ENCODE peak calls at places on chromosome X, in five cellular contexts. One of them, this sample, is unnamed.

GRCh38 chrX:74422576-74423288 is 1.4 kb downstream of the SLC16A2 start:
- DNase-seq in HepG2: peak
- DNase-seq in foreskin fibroblast: peak
- DNase-seq in GM12865: peak
- DNase-seq in cardiac fibroblast: peak
- DNase-seq in this sample: peak

GRCh38 chrX:103248553-103248952 is 6.4 kb downstream of the TCEAL8 start:
- DNase-seq in HepG2: no peak
- DNase-seq in foreskin fibroblast: no peak
- DNase-seq in cardiac fibroblast: peak
- DNase-seq in GM12865: peak
- DNase-seq in this sample: peak

GRCh38 chrX:10795721-10796120 is 175.3 kb upstream of the MID1 start:
- DNase-seq in HepG2: no peak
- DNase-seq in GM12865: no peak
- DNase-seq in foreskin fibroblast: no peak
- DNase-seq in cardiac fibroblast: peak
- DNase-seq in this sample: no peak

GRCh38 chrX:154693394-154693793 is 40.0 kb upstream of the CTAG2 start:
- DNase-seq in GM12865: no peak
- DNase-seq in foreskin fibroblast: no peak
- DNase-seq in HepG2: no peak
- DNase-seq in cardiac fibroblast: no peak
- DNase-seq in this sample: no peak

GRCh38 chrX:150449313-150449712 is 86.2 kb downstream of the MAMLD1 start:
- DNase-seq in HepG2: no peak
- DNase-seq in GM12865: peak
- DNase-seq in cardiac fibroblast: no peak
- DNase-seq in foreskin fibroblast: no peak
- DNase-seq in this sample: no peak

GRCh38 chrX:26192204-26192603 is at the start of gene MAGEB6:
- DNase-seq in foreskin fibroblast: no peak
- DNase-seq in GM12865: no peak
- DNase-seq in HepG2: no peak
- DNase-seq in cardiac fibroblast: no peak
- DNase-seq in this sample: no peak

GRCh38 chrX:68889244-68889643 is 60.4 kb downstream of the EFNB1 start:
- DNase-seq in cardiac fibroblast: no peak
- DNase-seq in HepG2: no peak
- DNase-seq in GM12865: no peak
- DNase-seq in foreskin fibroblast: no peak
- DNase-seq in this sample: no peak

GRCh38 chrX:24190500-24191156 is 41.1 kb downstream of the ZFX start:
- DNase-seq in foreskin fibroblast: peak
- DNase-seq in HepG2: peak
- DNase-seq in GM12865: no peak
- DNase-seq in cardiac fibroblast: peak
- DNase-seq in this sample: peak

GRCh38 chrX:82627568-82627967 is 880.5 kb upstream of the POU3F4 start:
- DNase-seq in foreskin fibroblast: no peak
- DNase-seq in cardiac fibroblast: no peak
- DNase-seq in HepG2: no peak
- DNase-seq in GM12865: no peak
- DNase-seq in this sample: no peak

GRCh38 chrX:99750721-99751120 is 659.4 kb downstream of the PCDH19 start:
- DNase-seq in HepG2: no peak
- DNase-seq in GM12865: no peak
- DNase-seq in foreskin fibroblast: no peak
- DNase-seq in cardiac fibroblast: no peak
- DNase-seq in this sample: no peak

GRCh38 chrX:122850326-122850725 is 333.8 kb upstream of the GRIA3 start:
- DNase-seq in GM12865: peak
- DNase-seq in cardiac fibroblast: no peak
- DNase-seq in HepG2: no peak
- DNase-seq in foreskin fibroblast: no peak
- DNase-seq in this sample: peak

GRCh38 chrX:153988493-153988892 is 15.9 kb downstream of the TMEM187 start:
- DNase-seq in foreskin fibroblast: no peak
- DNase-seq in cardiac fibroblast: no peak
- DNase-seq in GM12865: no peak
- DNase-seq in HepG2: no peak
- DNase-seq in this sample: no peak

GRCh38 chrX:16528620-16529019 is 121.3 kb upstream of the S100G start:
- DNase-seq in GM12865: no peak
- DNase-seq in cardiac fibroblast: no peak
- DNase-seq in foreskin fibroblast: no peak
- DNase-seq in HepG2: no peak
- DNase-seq in this sample: no peak

GRCh38 chrX:23883737-23884354 is 23.9 kb downstream of the APOO start:
- DNase-seq in foreskin fibroblast: peak
- DNase-seq in HepG2: peak
- DNase-seq in cardiac fibroblast: peak
- DNase-seq in GM12865: no peak
- DNase-seq in this sample: peak

GRCh38 chrX:50067435-50068292 is 133.1 kb downstream of the AKAP4 start:
- DNase-seq in HepG2: peak
- DNase-seq in cardiac fibroblast: peak
- DNase-seq in foreskin fibroblast: peak
- DNase-seq in GM12865: no peak
- DNase-seq in this sample: peak

GRCh38 chrX:26649534-26649933 is 433.6 kb downstream of the MAGEB5 start:
- DNase-seq in GM12865: peak
- DNase-seq in HepG2: peak
- DNase-seq in foreskin fibroblast: no peak
- DNase-seq in cardiac fibroblast: peak
- DNase-seq in this sample: peak

GRCh38 chrX:24100713-24101112 is 46.0 kb downstream of the EIF2S3 start:
- DNase-seq in foreskin fibroblast: peak
- DNase-seq in HepG2: no peak
- DNase-seq in cardiac fibroblast: peak
- DNase-seq in GM12865: no peak
- DNase-seq in this sample: peak

DNA sequence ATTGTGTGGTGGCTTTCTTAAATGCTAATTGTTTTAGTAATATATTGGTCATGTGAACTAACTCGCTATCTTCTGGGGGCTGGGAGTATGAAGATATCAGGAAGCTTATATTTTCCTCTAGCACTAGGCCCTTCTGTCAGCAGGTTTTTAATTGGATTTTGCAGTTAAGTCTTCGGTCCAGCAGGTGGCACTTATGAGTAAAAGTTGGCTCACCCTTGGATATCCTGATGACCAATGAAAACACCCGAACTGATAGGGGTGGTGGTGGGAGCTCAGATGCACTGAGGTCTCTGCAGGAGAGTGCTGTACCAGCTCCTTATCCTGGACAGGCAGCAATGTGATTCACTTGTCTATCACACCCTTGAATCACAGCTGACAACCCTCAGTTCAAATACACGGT is 1365.8 kb upstream of the DIAPH2 start:
- DNase-seq in GM12865: peak
- DNase-seq in HepG2: peak
- DNase-seq in foreskin fibroblast: no peak
- DNase-seq in cardiac fibroblast: no peak
- DNase-seq in this sample: no peak
- TF ChIP-seq CTCF in GM12865: peak
- TF ChIP-seq CTCF in HepG2: peak
- TF ChIP-seq CTCF in foreskin fibroblast: no peak
- TF ChIP-seq CTCF in cardiac fibroblast: peak
- TF ChIP-seq CTCF in this sample: peak

GRCh38 chrX:45479835-45480422 is 279.3 kb upstream of the DIPK2B start:
- DNase-seq in foreskin fibroblast: peak
- DNase-seq in GM12865: no peak
- DNase-seq in HepG2: peak
- DNase-seq in cardiac fibroblast: peak
- DNase-seq in this sample: peak

GRCh38 chrX:45479196-45479834 is 278.6 kb upstream of the DIPK2B start:
- DNase-seq in GM12865: no peak
- DNase-seq in foreskin fibroblast: peak
- DNase-seq in cardiac fibroblast: peak
- DNase-seq in HepG2: no peak
- DNase-seq in this sample: peak
- H3K4me3 ChIP-seq in GM12865: no peak
- H3K4me3 ChIP-seq in foreskin fibroblast: no peak
- H3K4me3 ChIP-seq in cardiac fibroblast: no peak
- H3K4me3 ChIP-seq in HepG2: no peak
- H3K4me3 ChIP-seq in this sample: no peak

GRCh38 chrX:132231587-132231986 is 12.3 kb upstream of the RAP2C start:
- DNase-seq in HepG2: no peak
- DNase-seq in cardiac fibroblast: no peak
- DNase-seq in GM12865: no peak
- DNase-seq in foreskin fibroblast: no peak
- DNase-seq in this sample: no peak

GRCh38 chrX:132227383-132228112 is 8.3 kb upstream of the RAP2C start:
- DNase-seq in HepG2: no peak
- DNase-seq in foreskin fibroblast: peak
- DNase-seq in GM12865: no peak
- DNase-seq in cardiac fibroblast: no peak
- DNase-seq in this sample: no peak

GRCh38 chrX:132226169-132226568 is 6.9 kb upstream of the RAP2C start:
- DNase-seq in HepG2: no peak
- DNase-seq in foreskin fibroblast: no peak
- DNase-seq in GM12865: no peak
- DNase-seq in cardiac fibroblast: peak
- DNase-seq in this sample: no peak
- TF ChIP-seq CTCF in HepG2: peak
- TF ChIP-seq CTCF in foreskin fibroblast: no peak
- TF ChIP-seq CTCF in GM12865: peak
- TF ChIP-seq CTCF in cardiac fibroblast: peak
- TF ChIP-seq CTCF in this sample: peak

GRCh38 chrX:40151211-40152172 is 53.7 kb upstream of the BCOR start:
- DNase-seq in cardiac fibroblast: no peak
- DNase-seq in GM12865: no peak
- DNase-seq in HepG2: no peak
- DNase-seq in foreskin fibroblast: no peak
- DNase-seq in this sample: no peak

GRCh38 chrX:40152173-40152705 is 54.5 kb upstream of the BCOR start:
- DNase-seq in HepG2: no peak
- DNase-seq in GM12865: no peak
- DNase-seq in foreskin fibroblast: no peak
- DNase-seq in cardiac fibroblast: no peak
- DNase-seq in this sample: no peak

GRCh38 chrX:40148439-40149285 is 50.9 kb upstream of the BCOR start:
- DNase-seq in foreskin fibroblast: no peak
- DNase-seq in HepG2: no peak
- DNase-seq in cardiac fibroblast: no peak
- DNase-seq in GM12865: no peak
- DNase-seq in this sample: no peak

GRCh38 chrX:40149286-40150175 is 51.8 kb upstream of the BCOR start:
- DNase-seq in foreskin fibroblast: no peak
- DNase-seq in cardiac fibroblast: no peak
- DNase-seq in GM12865: no peak
- DNase-seq in HepG2: no peak
- DNase-seq in this sample: no peak

DNA sequence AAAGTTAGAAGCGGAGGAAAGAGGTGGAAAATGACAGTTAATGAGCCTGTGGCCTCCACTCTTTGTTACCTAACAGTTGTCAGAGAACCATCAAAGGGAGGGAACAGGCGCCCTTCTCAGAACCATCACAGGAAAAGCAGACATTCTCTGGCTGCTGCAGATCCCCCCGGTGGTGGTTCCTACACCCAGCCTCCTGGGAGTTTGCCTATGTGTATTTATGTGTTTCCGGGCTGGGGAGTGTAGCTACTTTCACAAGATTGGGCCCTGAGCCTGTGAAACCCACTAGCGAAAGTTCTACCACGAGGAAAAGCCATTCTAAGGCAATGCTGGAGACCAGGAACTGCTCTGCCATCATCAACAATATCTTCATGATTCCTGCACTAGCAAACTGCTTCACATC is 52.7 kb upstream of the BCOR start:
- DNase-seq in foreskin fibroblast: no peak
- DNase-seq in GM12865: no peak
- DNase-seq in cardiac fibroblast: no peak
- DNase-seq in HepG2: no peak
- DNase-seq in this sample: no peak
- H3K4me3 ChIP-seq in foreskin fibroblast: no peak
- H3K4me3 ChIP-seq in GM12865: no peak
- H3K4me3 ChIP-seq in cardiac fibroblast: no peak
- H3K4me3 ChIP-seq in HepG2: no peak
- H3K4me3 ChIP-seq in this sample: no peak

GRCh38 chrX:87337267-87337666 is 180.3 kb upstream of the KLHL4 start:
- DNase-seq in cardiac fibroblast: peak
- DNase-seq in foreskin fibroblast: no peak
- DNase-seq in GM12865: no peak
- DNase-seq in HepG2: no peak
- DNase-seq in this sample: no peak

GRCh38 chrX:87338510-87338909 is 179.1 kb upstream of the KLHL4 start:
- DNase-seq in HepG2: peak
- DNase-seq in cardiac fibroblast: peak
- DNase-seq in foreskin fibroblast: no peak
- DNase-seq in GM12865: no peak
- DNase-seq in this sample: peak
- TF ChIP-seq CTCF in HepG2: no peak
- TF ChIP-seq CTCF in cardiac fibroblast: no peak
- TF ChIP-seq CTCF in foreskin fibroblast: no peak
- TF ChIP-seq CTCF in GM12865: no peak
- TF ChIP-seq CTCF in this sample: peak

DNA sequence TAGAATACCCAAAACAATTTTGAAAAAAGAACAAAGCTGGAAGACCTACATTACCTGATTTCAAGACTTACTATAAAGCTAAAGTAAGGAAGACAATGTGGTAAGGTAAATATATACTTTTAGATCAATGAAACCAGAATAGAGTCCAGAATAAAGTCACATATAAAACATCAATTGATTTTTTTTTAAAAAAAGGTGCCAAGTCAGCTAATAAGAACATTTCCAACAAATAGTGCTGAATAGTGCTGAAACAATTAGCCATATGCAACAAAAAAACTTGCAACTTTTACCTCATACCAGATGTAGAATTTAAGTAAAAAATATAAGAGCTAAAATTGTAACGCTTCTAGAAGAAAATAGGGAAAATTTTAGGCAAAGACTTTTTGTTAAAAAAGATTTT is 73.0 kb upstream of the PDHA1 start:
- DNase-seq in HepG2: no peak
- DNase-seq in cardiac fibroblast: no peak
- DNase-seq in foreskin fibroblast: no peak
- DNase-seq in GM12865: no peak
- DNase-seq in this sample: no peak
- H3K4me3 ChIP-seq in HepG2: no peak
- H3K4me3 ChIP-seq in cardiac fibroblast: no peak
- H3K4me3 ChIP-seq in foreskin fibroblast: no peak
- H3K4me3 ChIP-seq in GM12865: no peak
- H3K4me3 ChIP-seq in this sample: no peak

DNA sequence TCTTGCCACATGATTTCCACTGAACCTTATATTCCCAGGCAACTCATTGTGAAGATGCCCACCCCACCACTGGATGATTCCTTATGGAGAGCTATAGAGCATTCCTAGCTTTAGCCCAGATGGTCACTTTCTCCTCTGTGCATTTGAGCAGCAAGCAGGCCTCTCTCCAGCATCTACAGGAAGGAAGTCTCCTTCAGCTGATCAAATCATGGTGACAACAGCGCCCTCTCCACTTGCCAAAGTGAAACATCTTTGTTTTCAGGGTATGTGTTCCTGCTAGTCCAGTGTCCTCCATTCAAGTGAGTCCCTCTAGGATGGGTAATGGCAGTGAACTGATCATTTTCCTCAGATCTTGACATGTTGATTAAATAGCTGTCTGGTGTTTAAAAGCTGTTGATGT is 10.9 kb upstream of the SYTL5 start:
- DNase-seq in cardiac fibroblast: no peak
- DNase-seq in GM12865: no peak
- DNase-seq in HepG2: peak
- DNase-seq in foreskin fibroblast: no peak
- DNase-seq in this sample: no peak
- TF ChIP-seq CTCF in cardiac fibroblast: no peak
- TF ChIP-seq CTCF in GM12865: no peak
- TF ChIP-seq CTCF in HepG2: no peak
- TF ChIP-seq CTCF in foreskin fibroblast: no peak
- TF ChIP-seq CTCF in this sample: no peak

This sample was measured in astrocyte of the spinal cord.